ENCODE peak calls at places on chromosome 14, in six cellular contexts. One of them, this sample, is unnamed.

GRCh38 chr14:86961106-86961716 is 1031.8 kb downstream of the GALC start:
- DNase-seq in ovary: no peak
- DNase-seq in IMR-90: peak
- DNase-seq in tibial nerve: no peak
- DNase-seq in OCI-LY7: no peak
- DNase-seq in lung: no peak
- DNase-seq in this sample: no peak

GRCh38 chr14:104421892-104422291 is 157.7 kb upstream of the C14orf180 start:
- DNase-seq in ovary: no peak
- DNase-seq in IMR-90: no peak
- DNase-seq in tibial nerve: no peak
- DNase-seq in OCI-LY7: no peak
- DNase-seq in lung: no peak
- DNase-seq in this sample: no peak

GRCh38 chr14:104865069-104865630 is at the start of gene CEP170B:
- DNase-seq in ovary: peak
- DNase-seq in IMR-90: peak
- DNase-seq in tibial nerve: no peak
- DNase-seq in OCI-LY7: peak
- DNase-seq in lung: no peak
- DNase-seq in this sample: no peak

GRCh38 chr14:26190644-26191043 is 407.2 kb downstream of the NOVA1 start:
- DNase-seq in ovary: no peak
- DNase-seq in IMR-90: no peak
- DNase-seq in tibial nerve: no peak
- DNase-seq in OCI-LY7: no peak
- DNase-seq in lung: no peak
- DNase-seq in this sample: no peak

GRCh38 chr14:75003250-75004027 is 718 bp downstream of the EIF2B2 start:
- DNase-seq in ovary: no peak
- DNase-seq in IMR-90: no peak
- DNase-seq in tibial nerve: no peak
- DNase-seq in OCI-LY7: peak
- DNase-seq in lung: no peak
- DNase-seq in this sample: no peak

GRCh38 chr14:28577711-28578131 is 188.9 kb upstream of the FOXG1 start:
- DNase-seq in ovary: no peak
- DNase-seq in IMR-90: no peak
- DNase-seq in tibial nerve: no peak
- DNase-seq in OCI-LY7: no peak
- DNase-seq in lung: no peak
- DNase-seq in this sample: no peak

GRCh38 chr14:64137657-64138290 is 156.4 kb downstream of the ESR2 start:
- DNase-seq in ovary: peak
- DNase-seq in IMR-90: peak
- DNase-seq in tibial nerve: no peak
- DNase-seq in OCI-LY7: peak
- DNase-seq in lung: no peak
- DNase-seq in this sample: no peak

GRCh38 chr14:79836577-79836976 is 374.7 kb downstream of the DIO2 start:
- DNase-seq in ovary: no peak
- DNase-seq in IMR-90: peak
- DNase-seq in tibial nerve: no peak
- DNase-seq in OCI-LY7: no peak
- DNase-seq in lung: no peak
- DNase-seq in this sample: no peak

GRCh38 chr14:104794641-104795467 is 694 bp downstream of the AKT1 start:
- DNase-seq in ovary: peak
- DNase-seq in IMR-90: peak
- DNase-seq in tibial nerve: no peak
- DNase-seq in OCI-LY7: peak
- DNase-seq in lung: no peak
- DNase-seq in this sample: no peak

GRCh38 chr14:54440037-54440436 is 1.1 kb downstream of the CNIH1 start:
- DNase-seq in ovary: no peak
- DNase-seq in IMR-90: peak
- DNase-seq in tibial nerve: no peak
- DNase-seq in OCI-LY7: no peak
- DNase-seq in lung: no peak
- DNase-seq in this sample: no peak

GRCh38 chr14:70020350-70021170 is 141.3 kb downstream of the SMOC1 start:
- DNase-seq in ovary: no peak
- DNase-seq in IMR-90: peak
- DNase-seq in tibial nerve: no peak
- DNase-seq in OCI-LY7: no peak
- DNase-seq in lung: no peak
- DNase-seq in this sample: no peak

GRCh38 chr14:57418999-57419398 is 28.6 kb downstream of the NAA30 start:
- DNase-seq in ovary: no peak
- DNase-seq in IMR-90: no peak
- DNase-seq in tibial nerve: no peak
- DNase-seq in OCI-LY7: no peak
- DNase-seq in lung: no peak
- DNase-seq in this sample: no peak

GRCh38 chr14:75184447-75184846 is 8.0 kb upstream of the TMED10 start:
- DNase-seq in ovary: no peak
- DNase-seq in IMR-90: peak
- DNase-seq in tibial nerve: no peak
- DNase-seq in OCI-LY7: no peak
- DNase-seq in lung: no peak
- DNase-seq in this sample: no peak

GRCh38 chr14:44463386-44464004 is 43.6 kb downstream of the FSCB start:
- DNase-seq in ovary: no peak
- DNase-seq in IMR-90: no peak
- DNase-seq in tibial nerve: no peak
- DNase-seq in OCI-LY7: no peak
- DNase-seq in lung: no peak
- DNase-seq in this sample: no peak

GRCh38 chr14:101878222-101879211 is 85.9 kb upstream of the DYNC1H1 start:
- DNase-seq in ovary: no peak
- DNase-seq in IMR-90: no peak
- DNase-seq in tibial nerve: no peak
- DNase-seq in OCI-LY7: peak
- DNase-seq in lung: no peak
- DNase-seq in this sample: no peak

GRCh38 chr14:70886421-70887206 is 20.6 kb upstream of the PCNX1 start:
- DNase-seq in ovary: no peak
- DNase-seq in IMR-90: no peak
- DNase-seq in tibial nerve: no peak
- DNase-seq in OCI-LY7: peak
- DNase-seq in lung: no peak
- DNase-seq in this sample: no peak

GRCh38 chr14:83520837-83521236 is 1987.2 kb upstream of the SEL1L start:
- DNase-seq in ovary: no peak
- DNase-seq in IMR-90: peak
- DNase-seq in tibial nerve: no peak
- DNase-seq in OCI-LY7: no peak
- DNase-seq in lung: no peak
- DNase-seq in this sample: no peak

GRCh38 chr14:55384536-55384935 is 27.1 kb downstream of the ATG14 start:
- DNase-seq in ovary: no peak
- DNase-seq in IMR-90: no peak
- DNase-seq in tibial nerve: no peak
- DNase-seq in OCI-LY7: no peak
- DNase-seq in lung: no peak
- DNase-seq in this sample: no peak

GRCh38 chr14:58805605-58806358 is 168.0 kb downstream of the DACT1 start:
- DNase-seq in ovary: no peak
- DNase-seq in IMR-90: peak
- DNase-seq in tibial nerve: no peak
- DNase-seq in OCI-LY7: no peak
- DNase-seq in lung: no peak
- DNase-seq in this sample: no peak

DNA sequence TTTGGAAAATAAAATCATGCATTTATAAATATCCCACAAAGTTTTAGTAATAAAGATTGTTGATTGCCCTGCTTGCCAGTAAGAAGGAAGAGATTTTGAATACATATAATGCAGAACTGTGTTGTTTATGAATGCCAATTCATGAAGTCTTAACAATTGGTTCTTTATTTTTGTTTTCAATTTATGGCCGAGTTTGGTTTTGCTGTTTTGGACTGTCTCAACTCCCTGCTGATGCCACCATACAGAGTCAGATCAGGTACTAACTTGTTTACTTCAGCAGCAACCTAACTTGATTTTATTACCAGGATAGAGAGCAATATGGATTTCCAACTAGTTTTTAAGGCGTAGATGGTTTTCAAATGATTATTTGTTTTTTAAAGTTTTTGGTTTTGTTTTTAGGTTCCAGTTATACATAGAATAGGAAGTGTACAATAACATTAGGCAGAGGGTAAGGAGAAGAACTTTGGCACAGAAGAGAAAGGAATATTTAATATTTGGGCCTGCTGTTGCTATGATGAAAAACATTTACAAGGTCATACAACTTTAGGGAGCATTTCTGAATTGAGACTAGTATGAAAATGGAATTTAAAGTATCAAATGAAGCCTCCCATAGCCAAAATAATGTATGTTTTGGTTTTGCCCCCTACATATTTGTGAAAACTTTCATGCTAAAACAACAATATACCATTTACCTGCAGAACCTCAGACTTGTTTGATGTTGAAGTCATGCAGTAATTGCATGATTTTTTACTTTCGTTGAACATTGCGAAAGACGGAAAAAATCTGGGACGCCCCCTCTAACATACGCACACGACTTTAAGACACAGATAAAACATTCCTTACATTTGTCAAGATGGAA is 904 bp upstream of the FAM177A1 start:
- DNase-seq in ovary: no peak
- DNase-seq in IMR-90: peak
- DNase-seq in tibial nerve: no peak
- DNase-seq in OCI-LY7: no peak
- DNase-seq in lung: no peak
- DNase-seq in this sample: no peak
- H3K27ac ChIP-seq in ovary: peak
- H3K27ac ChIP-seq in IMR-90: peak
- H3K27ac ChIP-seq in tibial nerve: peak
- H3K27ac ChIP-seq in OCI-LY7: peak
- H3K27ac ChIP-seq in lung: peak
- H3K27ac ChIP-seq in this sample: peak

DNA sequence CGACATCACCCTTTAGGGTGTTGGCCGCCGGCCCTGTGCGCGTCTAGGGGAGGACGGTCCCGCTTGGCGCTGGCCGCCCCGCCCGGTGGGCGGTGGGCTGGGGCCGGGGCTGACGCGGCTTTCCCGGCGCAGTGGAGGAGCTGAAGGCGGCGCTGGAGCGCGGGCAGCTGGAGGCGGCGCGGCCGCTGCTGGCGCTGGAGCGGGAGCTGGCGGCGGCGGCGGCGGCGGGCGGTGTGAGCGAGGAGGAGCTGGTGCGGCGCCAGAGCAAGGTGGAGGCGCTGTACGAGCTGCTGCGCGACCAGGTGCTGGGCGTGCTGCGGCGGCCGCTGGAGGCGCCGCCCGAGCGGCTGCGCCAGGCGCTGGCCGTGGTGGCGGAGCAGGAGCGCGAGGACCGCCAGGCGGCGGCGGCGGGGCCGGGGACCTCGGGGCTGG is 3.6 kb downstream of the TNFAIP2 start:
- DNase-seq in ovary: peak
- DNase-seq in IMR-90: no peak
- DNase-seq in tibial nerve: no peak
- DNase-seq in OCI-LY7: no peak
- DNase-seq in lung: peak
- DNase-seq in this sample: no peak
- TF ChIP-seq CTCF in ovary: no peak
- TF ChIP-seq CTCF in IMR-90: peak
- TF ChIP-seq CTCF in tibial nerve: no peak
- TF ChIP-seq CTCF in OCI-LY7: no peak
- TF ChIP-seq CTCF in lung: no peak
- TF ChIP-seq CTCF in this sample: peak

GRCh38 chr14:90681889-90682429 is 134.3 kb downstream of the TTC7B start:
- DNase-seq in ovary: no peak
- DNase-seq in IMR-90: no peak
- DNase-seq in tibial nerve: no peak
- DNase-seq in OCI-LY7: no peak
- DNase-seq in lung: no peak
- DNase-seq in this sample: no peak

GRCh38 chr14:90678846-90679362 is 137.3 kb downstream of the TTC7B start:
- DNase-seq in ovary: no peak
- DNase-seq in IMR-90: no peak
- DNase-seq in tibial nerve: no peak
- DNase-seq in OCI-LY7: no peak
- DNase-seq in lung: no peak
- DNase-seq in this sample: no peak

GRCh38 chr14:90678420-90678819 is 137.8 kb downstream of the TTC7B start:
- DNase-seq in ovary: no peak
- DNase-seq in IMR-90: peak
- DNase-seq in tibial nerve: no peak
- DNase-seq in OCI-LY7: no peak
- DNase-seq in lung: no peak
- DNase-seq in this sample: no peak

GRCh38 chr14:90677484-90678045 is 138.7 kb downstream of the TTC7B start:
- DNase-seq in ovary: no peak
- DNase-seq in IMR-90: peak
- DNase-seq in tibial nerve: no peak
- DNase-seq in OCI-LY7: no peak
- DNase-seq in lung: no peak
- DNase-seq in this sample: no peak

GRCh38 chr14:90682615-90683014 is 133.6 kb downstream of the TTC7B start:
- DNase-seq in ovary: no peak
- DNase-seq in IMR-90: no peak
- DNase-seq in tibial nerve: no peak
- DNase-seq in OCI-LY7: no peak
- DNase-seq in lung: no peak
- DNase-seq in this sample: no peak
- H3K27ac ChIP-seq in ovary: no peak
- H3K27ac ChIP-seq in IMR-90: no peak
- H3K27ac ChIP-seq in tibial nerve: no peak
- H3K27ac ChIP-seq in OCI-LY7: no peak
- H3K27ac ChIP-seq in lung: no peak
- H3K27ac ChIP-seq in this sample: no peak

DNA sequence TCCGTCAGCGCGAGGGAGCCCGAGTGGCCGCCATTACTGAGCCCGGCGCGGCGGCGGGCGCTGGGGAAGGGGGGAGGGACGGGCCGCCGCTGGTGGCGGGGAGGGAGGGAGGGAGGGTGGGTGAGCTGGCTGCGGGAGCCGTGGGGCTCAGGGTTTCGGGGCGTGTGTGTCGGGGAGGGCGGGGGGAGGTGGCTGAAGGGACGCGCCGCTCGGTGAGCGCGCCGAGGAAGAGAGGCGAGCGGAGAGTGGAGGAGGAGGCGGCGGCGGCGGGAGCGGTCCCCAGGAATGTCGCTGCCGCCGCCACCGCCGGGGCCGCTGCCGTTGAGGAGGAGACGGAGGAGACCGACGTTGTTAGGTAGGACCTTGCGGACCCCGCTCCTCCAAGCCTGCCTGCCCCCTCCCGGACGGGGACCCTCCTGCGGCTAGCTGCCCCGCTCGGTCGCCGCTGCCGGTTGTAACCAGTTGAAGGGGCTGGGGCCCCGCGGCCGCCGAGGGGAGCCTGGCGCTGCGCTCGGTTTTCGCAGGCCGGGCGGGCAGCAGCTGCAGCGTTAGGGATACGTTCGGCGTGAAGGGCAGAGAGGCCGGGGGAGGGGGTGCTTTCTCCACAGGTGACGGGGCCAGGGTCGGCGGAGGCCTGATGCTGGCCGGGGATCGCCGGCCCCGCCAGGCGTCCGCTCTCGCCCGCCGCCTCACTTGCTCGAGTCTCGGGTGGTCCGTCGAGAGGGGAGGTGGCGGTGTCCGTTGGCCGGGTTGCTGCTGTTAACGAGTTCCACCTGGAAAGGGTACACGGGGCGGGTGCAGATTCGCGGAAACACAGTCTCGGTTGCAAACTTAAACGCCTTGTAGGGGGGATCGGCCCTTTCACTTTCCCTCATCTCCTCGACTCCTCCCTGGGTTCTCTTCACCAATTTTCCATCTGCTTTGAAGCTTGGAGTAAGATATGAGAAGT is at the start of gene ARHGAP5:
- DNase-seq in ovary: no peak
- DNase-seq in IMR-90: peak
- DNase-seq in tibial nerve: no peak
- DNase-seq in OCI-LY7: peak
- DNase-seq in lung: peak
- DNase-seq in this sample: no peak
- TF ChIP-seq CTCF in ovary: no peak
- TF ChIP-seq CTCF in IMR-90: peak
- TF ChIP-seq CTCF in tibial nerve: no peak
- TF ChIP-seq CTCF in OCI-LY7: no peak
- TF ChIP-seq CTCF in lung: no peak
- TF ChIP-seq CTCF in this sample: no peak